ENCODE peak calls at places on chromosomes 12 and 14, in four cellular contexts. One of them, this sample, is unnamed.

GRCh38 chr12:54486173-54486867 is 11.2 kb upstream of the NCKAP1L start:
- DNase-seq in HepG2: no peak
- DNase-seq in K562: no peak
- DNase-seq in WTC11: no peak
- DNase-seq in this sample: no peak

GRCh38 chr12:122813310-122813713 is 21.9 kb upstream of the HIP1R start:
- DNase-seq in HepG2: no peak
- DNase-seq in K562: no peak
- DNase-seq in WTC11: no peak
- DNase-seq in this sample: peak

GRCh38 chr12:40208707-40209106 is 16.1 kb upstream of the LRRK2 start:
- DNase-seq in K562: no peak
- DNase-seq in WTC11: no peak
- DNase-seq in HepG2: no peak
- DNase-seq in this sample: no peak

GRCh38 chr12:459430-460258 is at the start of gene B4GALNT3:
- DNase-seq in WTC11: peak
- DNase-seq in HepG2: no peak
- DNase-seq in K562: peak
- DNase-seq in this sample: no peak

GRCh38 chr12:14066021-14066420 is 84.6 kb upstream of the GRIN2B start:
- DNase-seq in HepG2: no peak
- DNase-seq in WTC11: no peak
- DNase-seq in K562: no peak
- DNase-seq in this sample: no peak

GRCh38 chr12:109489955-109490565 is 12.6 kb downstream of the UBE3B start:
- DNase-seq in WTC11: no peak
- DNase-seq in K562: no peak
- DNase-seq in HepG2: no peak
- DNase-seq in this sample: no peak

GRCh38 chr12:110370732-110371141 is 32.8 kb downstream of the ANAPC7 start:
- DNase-seq in HepG2: no peak
- DNase-seq in WTC11: no peak
- DNase-seq in K562: no peak
- DNase-seq in this sample: no peak

GRCh38 chr12:112852127-112852526 is 54.6 kb upstream of the OAS1 start:
- DNase-seq in K562: no peak
- DNase-seq in WTC11: no peak
- DNase-seq in HepG2: no peak
- DNase-seq in this sample: no peak

GRCh38 chr12:2691001-2691339 is 103.8 kb upstream of the FKBP4 start:
- DNase-seq in HepG2: no peak
- DNase-seq in WTC11: peak
- DNase-seq in K562: no peak
- DNase-seq in this sample: no peak

GRCh38 chr12:122886851-122887816 is 8.8 kb downstream of the VPS37B start:
- DNase-seq in WTC11: no peak
- DNase-seq in K562: peak
- DNase-seq in HepG2: no peak
- DNase-seq in this sample: peak

GRCh38 chr12:100141666-100141997 is 1.0 kb downstream of the BLTP3B start:
- DNase-seq in K562: peak
- DNase-seq in WTC11: no peak
- DNase-seq in HepG2: no peak
- DNase-seq in this sample: no peak

GRCh38 chr12:56768424-56768823 is 5.3 kb downstream of the HSD17B6 start:
- DNase-seq in HepG2: peak
- DNase-seq in K562: no peak
- DNase-seq in WTC11: no peak
- DNase-seq in this sample: no peak

GRCh38 chr12:93438266-93439050 is 3.3 kb downstream of the UBE2N start:
- DNase-seq in WTC11: no peak
- DNase-seq in K562: no peak
- DNase-seq in HepG2: no peak
- DNase-seq in this sample: no peak

GRCh38 chr12:122880668-122881067 is 15.3 kb downstream of the VPS37B start:
- DNase-seq in WTC11: no peak
- DNase-seq in HepG2: peak
- DNase-seq in K562: peak
- DNase-seq in this sample: no peak

GRCh38 chr12:113796852-113797534 is 169.1 kb downstream of the RBM19 start:
- DNase-seq in WTC11: no peak
- DNase-seq in HepG2: no peak
- DNase-seq in K562: no peak
- DNase-seq in this sample: no peak

GRCh38 chr12:43332977-43333649 is 218.9 kb downstream of the ADAMTS20 start:
- DNase-seq in K562: no peak
- DNase-seq in WTC11: no peak
- DNase-seq in HepG2: no peak
- DNase-seq in this sample: no peak

GRCh38 chr12:108712164-108712924 is 19.0 kb downstream of the CORO1C start:
- DNase-seq in K562: no peak
- DNase-seq in HepG2: no peak
- DNase-seq in WTC11: no peak
- DNase-seq in this sample: no peak

GRCh38 chr12:129081755-129082250 is 228.5 kb downstream of the GLT1D1 start:
- DNase-seq in HepG2: no peak
- DNase-seq in WTC11: no peak
- DNase-seq in K562: no peak
- DNase-seq in this sample: no peak

GRCh38 chr14:54697806-54698205 is 130.9 kb downstream of the SAMD4A start:
- DNase-seq in K562: no peak
- DNase-seq in HepG2: no peak
- DNase-seq in WTC11: no peak
- DNase-seq in this sample: no peak

GRCh38 chr14:103279129-103280025 is 54.7 kb upstream of the EIF5 start:
- DNase-seq in K562: no peak
- DNase-seq in WTC11: peak
- DNase-seq in HepG2: no peak
- DNase-seq in this sample: no peak

GRCh38 chr12:74780458-74781241 is 243.0 kb downstream of the ATXN7L3B start:
- DNase-seq in WTC11: no peak
- DNase-seq in K562: no peak
- DNase-seq in HepG2: no peak
- DNase-seq in this sample: no peak

GRCh38 chr12:29241821-29242591 is 92.9 kb downstream of the FAR2 start:
- DNase-seq in K562: peak
- DNase-seq in HepG2: peak
- DNase-seq in WTC11: no peak
- DNase-seq in this sample: peak

GRCh38 chr12:22256076-22256475 is 78.4 kb downstream of the ST8SIA1 start:
- DNase-seq in WTC11: no peak
- DNase-seq in HepG2: no peak
- DNase-seq in K562: no peak
- DNase-seq in this sample: no peak

GRCh38 chr14:91453744-91454143 is 36.1 kb upstream of the CCDC88C start:
- DNase-seq in K562: no peak
- DNase-seq in WTC11: no peak
- DNase-seq in HepG2: no peak
- DNase-seq in this sample: no peak

GRCh38 chr14:62029569-62029924 is 267.3 kb downstream of the SNAPC1 start:
- DNase-seq in HepG2: no peak
- DNase-seq in WTC11: no peak
- DNase-seq in K562: no peak
- DNase-seq in this sample: peak

GRCh38 chr12:2756756-2757155 is 38.0 kb upstream of the FKBP4 start:
- DNase-seq in WTC11: peak
- DNase-seq in K562: no peak
- DNase-seq in HepG2: no peak
- DNase-seq in this sample: no peak

GRCh38 chr14:24880689-24881088 is 169.3 kb downstream of the STXBP6 start:
- DNase-seq in K562: no peak
- DNase-seq in WTC11: no peak
- DNase-seq in HepG2: no peak
- DNase-seq in this sample: no peak

GRCh38 chr12:27703720-27704452 is 6.7 kb upstream of the MRPS35 start:
- DNase-seq in K562: peak
- DNase-seq in HepG2: peak
- DNase-seq in WTC11: peak
- DNase-seq in this sample: peak

GRCh38 chr12:20567413-20567812 is 127.7 kb upstream of the SLCO1C1 start:
- DNase-seq in WTC11: no peak
- DNase-seq in K562: no peak
- DNase-seq in HepG2: no peak
- DNase-seq in this sample: no peak

GRCh38 chr14:21072102-21072501 is 2.0 kb downstream of the ARHGEF40 start:
- DNase-seq in HepG2: no peak
- DNase-seq in WTC11: no peak
- DNase-seq in K562: peak
- DNase-seq in this sample: no peak

GRCh38 chr14:69803753-69804152 is 6.7 kb upstream of the SLC10A1 start:
- DNase-seq in HepG2: no peak
- DNase-seq in WTC11: no peak
- DNase-seq in K562: no peak
- DNase-seq in this sample: no peak

GRCh38 chr12:62799126-62799736 is 135.7 kb downstream of the PPM1H start:
- DNase-seq in K562: peak
- DNase-seq in WTC11: peak
- DNase-seq in HepG2: peak
- DNase-seq in this sample: no peak

GRCh38 chr12:91902860-91903683 is 242.6 kb downstream of the BTG1 start:
- DNase-seq in HepG2: no peak
- DNase-seq in K562: no peak
- DNase-seq in WTC11: no peak
- DNase-seq in this sample: no peak

GRCh38 chr12:97560359-97560758 is 97.8 kb downstream of the RMST start:
- DNase-seq in HepG2: no peak
- DNase-seq in WTC11: no peak
- DNase-seq in K562: no peak
- DNase-seq in this sample: no peak

GRCh38 chr14:101959277-101959676 is 5.1 kb upstream of the DYNC1H1 start:
- DNase-seq in WTC11: no peak
- DNase-seq in K562: no peak
- DNase-seq in HepG2: no peak
- DNase-seq in this sample: no peak
- TF ChIP-seq NR2C2 in WTC11: no peak
- TF ChIP-seq NR2C2 in K562: no peak
- TF ChIP-seq NR2C2 in HepG2: no peak
- TF ChIP-seq NR2C2 in this sample: no peak

GRCh38 chr12:116592731-116593130 is 33.5 kb downstream of the MAP1LC3B2 start:
- DNase-seq in WTC11: no peak
- DNase-seq in HepG2: no peak
- DNase-seq in K562: no peak
- DNase-seq in this sample: no peak
- TF ChIP-seq NR2C2 in WTC11: no peak
- TF ChIP-seq NR2C2 in HepG2: no peak
- TF ChIP-seq NR2C2 in K562: no peak
- TF ChIP-seq NR2C2 in this sample: no peak

DNA sequence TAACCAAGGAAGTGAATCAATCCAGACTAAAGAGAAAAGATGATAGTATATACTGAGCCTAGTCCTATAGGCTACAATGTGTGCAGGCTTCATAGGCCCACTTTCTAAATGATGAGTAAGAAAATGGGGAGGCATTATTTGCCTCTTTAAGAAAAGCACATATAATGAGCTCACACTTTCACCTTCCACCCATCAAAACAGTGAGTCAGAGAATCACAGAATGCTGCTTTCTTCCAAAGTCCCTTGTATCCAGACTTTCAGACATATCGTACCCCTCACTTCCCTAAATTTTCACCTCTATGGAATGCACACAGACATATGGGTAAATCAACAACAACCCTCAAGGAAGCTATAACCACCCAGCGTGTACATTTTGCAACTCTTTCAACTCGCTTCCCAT is 286.4 kb upstream of the PRKD1 start:
- DNase-seq in WTC11: no peak
- DNase-seq in HepG2: no peak
- DNase-seq in K562: no peak
- DNase-seq in this sample: no peak
- TF ChIP-seq NR2C2 in WTC11: no peak
- TF ChIP-seq NR2C2 in HepG2: no peak
- TF ChIP-seq NR2C2 in K562: no peak
- TF ChIP-seq NR2C2 in this sample: no peak

DNA sequence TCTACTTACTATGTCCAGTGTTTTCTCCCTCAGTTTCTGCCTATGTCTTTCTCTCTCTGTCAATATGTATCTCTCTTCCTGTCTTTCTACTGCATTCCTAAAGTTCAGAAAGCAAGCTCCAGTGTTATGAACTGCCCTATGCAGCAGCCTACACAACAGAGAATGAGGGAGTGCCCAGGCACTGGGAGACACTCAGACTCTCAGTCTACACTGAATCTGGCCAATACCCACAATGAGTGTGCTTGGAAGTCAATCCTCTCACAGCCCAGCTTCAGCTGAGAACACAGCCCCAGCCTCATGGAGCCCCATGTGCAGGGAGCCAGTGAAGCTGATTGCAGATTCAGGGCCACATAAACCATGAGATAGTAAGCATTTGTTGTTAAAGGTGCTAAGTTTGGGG is 128.7 kb downstream of the ALG10 start:
- DNase-seq in K562: no peak
- DNase-seq in WTC11: no peak
- DNase-seq in HepG2: no peak
- DNase-seq in this sample: no peak
- TF ChIP-seq NR2C2 in K562: no peak
- TF ChIP-seq NR2C2 in WTC11: no peak
- TF ChIP-seq NR2C2 in HepG2: no peak
- TF ChIP-seq NR2C2 in this sample: no peak

DNA sequence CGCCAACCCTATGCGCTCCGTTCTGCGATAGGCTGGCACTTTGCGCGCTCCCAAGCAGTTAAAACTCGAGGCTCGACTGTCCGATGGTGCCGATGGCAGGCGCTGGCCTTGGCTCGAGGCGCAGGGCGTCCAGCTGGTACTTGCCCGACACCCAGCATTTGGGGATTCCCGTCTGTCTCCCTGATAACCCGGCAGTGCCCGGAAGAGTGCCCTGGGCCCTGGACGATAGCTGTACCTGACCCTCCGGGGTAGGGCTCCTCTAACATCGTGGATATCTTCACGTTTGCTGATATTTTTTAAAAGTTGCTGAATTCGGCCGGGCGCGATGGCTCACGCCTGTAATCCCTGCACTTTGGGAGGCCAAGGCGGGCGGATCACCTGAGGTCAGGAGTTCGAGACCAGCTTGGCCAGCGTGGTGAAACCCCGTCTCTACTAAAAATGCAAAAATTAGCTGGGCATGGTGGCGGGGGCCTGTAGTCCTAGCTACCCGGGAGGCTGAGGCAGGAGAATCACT is 908 bp upstream of the WIF1 start:
- DNase-seq in WTC11: no peak
- DNase-seq in HepG2: no peak
- DNase-seq in K562: no peak
- DNase-seq in this sample: no peak
- TF ChIP-seq NR2C2 in WTC11: no peak
- TF ChIP-seq NR2C2 in HepG2: no peak
- TF ChIP-seq NR2C2 in K562: no peak
- TF ChIP-seq NR2C2 in this sample: no peak